ENCODE peak calls at places on chromosome 3, in five cellular contexts. One of them, this sample, is unnamed.
A peak's percentile ranks its signal among the peaks of the same experiment; 100 is the strongest.

GRCh38 chr3:23879485-23879884 is 37.3 kb downstream of the NKIRAS1 start:
- DNase-seq in HL-60: no peak
- DNase-seq in HT-29: no peak
- DNase-seq in Kasumi-1: no peak
- DNase-seq in NCI-H1092: no peak
- DNase-seq in this sample: no peak

GRCh38 chr3:12869025-12869695 is 27.8 kb upstream of the RPL32 start:
- DNase-seq in HL-60: no peak
- DNase-seq in NCI-H1092: peak; percentile 36
- DNase-seq in HT-29: no peak
- DNase-seq in Kasumi-1: no peak
- DNase-seq in this sample: no peak

GRCh38 chr3:82087958-82088357 is 326.5 kb upstream of the GBE1 start:
- DNase-seq in HT-29: no peak
- DNase-seq in Kasumi-1: no peak
- DNase-seq in HL-60: no peak
- DNase-seq in NCI-H1092: no peak
- DNase-seq in this sample: no peak

GRCh38 chr3:27279153-27279552 is 90.0 kb downstream of the NEK10 start:
- DNase-seq in NCI-H1092: no peak
- DNase-seq in Kasumi-1: peak; percentile 41
- DNase-seq in HL-60: no peak
- DNase-seq in HT-29: peak; percentile 60
- DNase-seq in this sample: no peak

GRCh38 chr3:46416134-46417119 is 9.4 kb downstream of the CCRL2 start:
- DNase-seq in HL-60: no peak
- DNase-seq in Kasumi-1: no peak
- DNase-seq in NCI-H1092: no peak
- DNase-seq in HT-29: no peak
- DNase-seq in this sample: no peak

GRCh38 chr3:46395210-46395661 is 11.6 kb downstream of the CCR5AS start:
- DNase-seq in NCI-H1092: no peak
- DNase-seq in HT-29: no peak
- DNase-seq in Kasumi-1: no peak
- DNase-seq in HL-60: peak; percentile 73
- DNase-seq in this sample: peak; percentile 60

GRCh38 chr3:41629072-41629471 is 332.8 kb downstream of the ULK4 start:
- DNase-seq in NCI-H1092: no peak
- DNase-seq in HT-29: no peak
- DNase-seq in Kasumi-1: no peak
- DNase-seq in HL-60: no peak
- DNase-seq in this sample: no peak

GRCh38 chr3:46901061-46901460 is 23.5 kb downstream of the PTH1R start:
- DNase-seq in HL-60: no peak
- DNase-seq in Kasumi-1: no peak
- DNase-seq in HT-29: no peak
- DNase-seq in NCI-H1092: no peak
- DNase-seq in this sample: no peak

GRCh38 chr3:182524711-182525401 is 268.4 kb upstream of the ATP11B start:
- DNase-seq in Kasumi-1: no peak
- DNase-seq in HL-60: no peak
- DNase-seq in NCI-H1092: no peak
- DNase-seq in HT-29: peak; percentile 42
- DNase-seq in this sample: no peak

GRCh38 chr3:133641254-133641653 is 20.5 kb downstream of the TOPBP1 start:
- DNase-seq in NCI-H1092: no peak
- DNase-seq in HL-60: no peak
- DNase-seq in HT-29: no peak
- DNase-seq in Kasumi-1: no peak
- DNase-seq in this sample: no peak